ENCODE peak calls at places on chromosomes 3 and 15, in six cellular contexts. Z is right atrium auricular region; A is T47D; Y is stimulated activated CD4-positive, alpha-beta T cell treated with anti-CD3 and anti-CD28 coated beads, Interleukin-4, amount 100 ng/mL, for 1 hour; O is activated CD4-positive, CD25-positive, alpha-beta regulatory T cell; D is cardiac muscle cell. H is an unnamed sample.

GRCh38 chr15:101063891-101064794 is 145.0 kb downstream of the LRRK1 start:
- DNase-seq in D (peak), Y (no peak), Z (peak), O (no peak), A (no peak), H (peak)

GRCh38 chr3:175258763-175259162 is 399.6 kb downstream of the NAALADL2 start:
- DNase-seq in A (no peak), D (no peak), Y (no peak), O (no peak), Z (no peak), H (peak)

GRCh38 chr3:98460220-98460619 is 2.8 kb upstream of the OR5K1 start:
- DNase-seq in Y (no peak), D (no peak), A (no peak), O (no peak), Z (no peak), H (no peak)

GRCh38 chr3:99473321-99473751 is 165.1 kb upstream of the COL8A1 start:
- DNase-seq in A (no peak), D (peak), Y (no peak), O (no peak), Z (no peak), H (no peak)

GRCh38 chr3:149572796-149573414 is 84.9 kb downstream of the WWTR1 start:
- DNase-seq in A (no peak), D (peak), Y (no peak), O (no peak), Z (no peak), H (no peak)

GRCh38 chr15:74958320-74958907 is 1.8 kb upstream of the RPP25 start:
- DNase-seq in Z (peak), D (peak), O (no peak), A (no peak), Y (peak), H (no peak)

GRCh38 chr3:197792019-197792647 is 1.1 kb downstream of the LRCH3 start:
- DNase-seq in Z (no peak), A (no peak), Y (peak), D (no peak), O (no peak), H (no peak)

GRCh38 chr3:46417120-46417510 is 10.1 kb downstream of the CCRL2 start:
- DNase-seq in Z (no peak), Y (no peak), O (no peak), D (no peak), A (no peak), H (no peak)

GRCh38 chr3:157535667-157536066 is 32.5 kb upstream of the VEPH1 start:
- DNase-seq in D (no peak), O (no peak), Z (no peak), A (no peak), Y (no peak), H (no peak)

GRCh38 chr3:42683875-42684593 is 1.3 kb upstream of the KLHL40 start:
- DNase-seq in A (no peak), Y (peak), Z (peak), D (peak), O (no peak), H (peak)

GRCh38 chr15:41801850-41802455 is 25.9 kb upstream of the JMJD7 start:
- DNase-seq in Z (no peak), Y (no peak), A (no peak), O (no peak), D (peak), H (no peak)

GRCh38 chr3:3305087-3305486 is 125.6 kb upstream of the CRBN start:
- DNase-seq in Y (no peak), A (no peak), O (no peak), D (no peak), Z (no peak), H (peak)

GRCh38 chr3:32934150-32934742 is 17.2 kb upstream of the CCR4 start:
- DNase-seq in Y (no peak), O (no peak), A (no peak), D (peak), Z (no peak), H (peak)

GRCh38 chr15:34754674-34755418 is at the start of gene GJD2:
- DNase-seq in Z (no peak), O (no peak), D (no peak), Y (no peak), A (no peak), H (no peak)

GRCh38 chr15:78968539-78969271 is 23.9 kb upstream of the CTSH start:
- DNase-seq in O (no peak), D (no peak), Z (no peak), Y (no peak), A (no peak), H (no peak)

GRCh38 chr3:72961766-72962165 is 34.8 kb upstream of the PPP4R2 start:
- DNase-seq in A (no peak), D (no peak), Z (no peak), O (no peak), Y (no peak), H (no peak)

GRCh38 chr3:120850326-120851295 is 57.4 kb upstream of the STXBP5L start:
- DNase-seq in O (no peak), Z (no peak), Y (no peak), D (no peak), A (no peak), H (peak)

GRCh38 chr3:186208328-186208989 is 99.6 kb upstream of the ETV5 start:
- DNase-seq in A (no peak), Y (no peak), Z (no peak), O (no peak), D (no peak), H (no peak)

GRCh38 chr3:39960515-39961403 is 151.3 kb downstream of the MYRIP start:
- DNase-seq in A (no peak), Y (no peak), D (peak), O (no peak), Z (no peak), H (no peak)

GRCh38 chr3:159947220-159947619 is 41.4 kb upstream of the IL12A start:
- DNase-seq in Y (no peak), D (peak), O (no peak), Z (no peak), A (no peak), H (no peak)

GRCh38 chr3:38105525-38105924 is 31.4 kb downstream of the ACAA1 start:
- DNase-seq in Y (no peak), D (no peak), A (no peak), Z (no peak), O (no peak), H (no peak)

GRCh38 chr3:60956729-60957128 is 294.5 kb downstream of the FHIT start:
- DNase-seq in D (no peak), Z (no peak), Y (no peak), O (no peak), A (no peak), H (no peak)

H was measured in SJCRH30.